ENCODE peak calls at places on chromosomes 16 and 17, in nine cellular contexts. R, P, M, O, L, U, H, A and D are unnamed samples.

GRCh38 chr17:38559025-38559879 is 46.5 kb downstream of the SRCIN1 start:
- DNase-seq in A (peak), L (peak), P (peak), M (no peak), R (no peak), O (peak), H (no peak), U (peak), D (peak)

GRCh38 chr16:22427556-22427955 is 53.1 kb upstream of the CDR2 start:
- DNase-seq in R (no peak), H (no peak), P (no peak), A (no peak), L (no peak), U (no peak), O (no peak), M (no peak), D (no peak)

GRCh38 chr17:16377804-16378400 is 3.0 kb upstream of the UBB start:
- DNase-seq in P (no peak), H (no peak), R (no peak), L (no peak), O (peak), A (no peak), U (no peak), M (no peak), D (peak)

GRCh38 chr17:12046786-12047185 is 26.1 kb downstream of the MAP2K4 start:
- DNase-seq in M (no peak), O (no peak), L (no peak), H (no peak), A (no peak), U (no peak), P (no peak), R (no peak), D (no peak)

GRCh38 chr16:17228048-17228707 is 242.6 kb downstream of the XYLT1 start:
- DNase-seq in R (no peak), L (no peak), U (no peak), M (no peak), A (no peak), O (peak), H (no peak), P (no peak), D (no peak)

GRCh38 chr17:35022536-35023063 is 40.9 kb downstream of the RFFL start:
- DNase-seq in L (peak), R (peak), M (peak), H (peak), A (no peak), O (peak), P (peak), U (peak), D (peak)

GRCh38 chr17:57810740-57811632 is 38.9 kb downstream of the MRPS23 start:
- DNase-seq in H (no peak), A (no peak), O (peak), U (peak), P (no peak), R (peak), M (no peak), L (peak), D (peak)

GRCh38 chr17:3635474-3636153 is 436 bp downstream of the SHPK start:
- DNase-seq in R (peak), P (peak), H (no peak), O (no peak), L (no peak), A (no peak), M (no peak), U (no peak), D (no peak)

GRCh38 chr16:76164970-76165558 is 112.1 kb upstream of the CNTNAP4 start:
- DNase-seq in M (no peak), P (no peak), O (no peak), U (no peak), H (no peak), A (no peak), L (no peak), R (no peak), D (no peak)

GRCh38 chr16:2966803-2967184 is 2.4 kb upstream of the PAQR4 start:
- DNase-seq in M (no peak), P (no peak), R (no peak), H (no peak), L (no peak), O (no peak), A (no peak), U (no peak), D (no peak)

GRCh38 chr17:72706396-72706981 is 386.0 kb downstream of the SLC39A11 start:
- DNase-seq in M (no peak), A (no peak), L (no peak), H (no peak), R (no peak), P (no peak), O (no peak), U (no peak), D (no peak)

GRCh38 chr17:81403671-81404534 is 8.6 kb downstream of the BAHCC1 start:
- DNase-seq in H (no peak), O (no peak), U (no peak), M (no peak), L (no peak), P (no peak), A (no peak), R (peak), D (no peak)

GRCh38 chr16:53052519-53053501 is at the start of gene CHD9NB:
- DNase-seq in L (no peak), M (no peak), U (peak), O (peak), P (peak), R (peak), H (no peak), A (no peak), D (peak)

GRCh38 chr16:4327782-4328579 is 12.1 kb downstream of the GLIS2 start:
- DNase-seq in H (no peak), M (peak), L (peak), O (no peak), U (no peak), P (peak), R (peak), A (no peak), D (no peak)

GRCh38 chr16:85222151-85222863 is 110.0 kb upstream of the CIBAR2 start:
- DNase-seq in L (no peak), O (no peak), A (no peak), H (no peak), R (no peak), U (no peak), M (no peak), P (no peak), D (no peak)

GRCh38 chr16:759110-759910 is 1.2 kb upstream of the MSLN start:
- DNase-seq in P (no peak), M (no peak), R (no peak), O (no peak), H (no peak), L (no peak), A (no peak), U (no peak), D (no peak)

GRCh38 chr16:11087691-11088431 is 143.5 kb downstream of the CLEC16A start:
- DNase-seq in O (no peak), M (no peak), L (no peak), R (no peak), P (no peak), H (no peak), U (no peak), A (no peak), D (no peak)

GRCh38 chr17:37824534-37825485 is 80.0 kb upstream of the HNF1B start:
- DNase-seq in U (peak), P (no peak), M (no peak), O (peak), H (no peak), A (no peak), R (peak), L (no peak), D (peak)

GRCh38 chr16:10485698-10486382 is 94.6 kb downstream of the EMP2 start:
- DNase-seq in O (no peak), H (no peak), M (no peak), U (no peak), P (no peak), R (no peak), L (no peak), A (no peak), D (peak)

GRCh38 chr17:44353656-44354331 is 8.7 kb downstream of the GRN start:
- DNase-seq in L (no peak), P (no peak), R (peak), A (no peak), O (no peak), H (no peak), U (no peak), M (no peak), D (no peak)

GRCh38 chr17:69142473-69142802 is 743 bp upstream of the ABCA6 start:
- DNase-seq in P (no peak), U (no peak), R (no peak), H (no peak), A (no peak), M (no peak), O (peak), L (no peak), D (no peak)

GRCh38 chr17:77251622-77252021 is 110.9 kb downstream of the SEC14L1 start:
- DNase-seq in H (no peak), A (no peak), R (no peak), P (no peak), L (no peak), M (no peak), O (no peak), U (no peak), D (no peak)

GRCh38 chr16:69182730-69183416 is 4.1 kb upstream of the SNTB2 start:
- DNase-seq in P (no peak), U (no peak), A (no peak), M (no peak), H (no peak), R (no peak), L (no peak), O (no peak), D (no peak)

GRCh38 chr16:627458-628239 is 3.1 kb upstream of the WFIKKN1 start:
- DNase-seq in P (peak), H (no peak), O (peak), M (no peak), L (peak), U (no peak), R (no peak), A (no peak), D (no peak)

GRCh38 chr17:63023049-63023448 is 57.0 kb downstream of the TANC2 start:
- DNase-seq in O (no peak), A (no peak), L (no peak), R (no peak), U (no peak), P (no peak), M (no peak), H (no peak), D (no peak)

GRCh38 chr17:58184308-58184985 is 8.1 kb upstream of the EPX start:
- DNase-seq in O (peak), A (peak), P (no peak), R (no peak), M (no peak), L (no peak), H (no peak), U (peak), D (peak)

GRCh38 chr16:19393226-19394074 is 24.2 kb upstream of the TMC5 start:
- DNase-seq in U (no peak), O (peak), M (no peak), A (no peak), R (no peak), H (no peak), L (no peak), P (no peak), D (peak)

GRCh38 chr17:46958192-46958591 is 20.9 kb downstream of the RPRML start:
- DNase-seq in R (no peak), M (no peak), O (no peak), U (no peak), H (no peak), P (no peak), A (no peak), L (peak), D (no peak)

GRCh38 chr16:69404275-69404805 is 18.5 kb upstream of the TERF2 start:
- DNase-seq in H (no peak), M (no peak), U (no peak), R (peak), L (no peak), O (peak), A (no peak), P (no peak), D (peak)

GRCh38 chr16:85656351-85657266 is 32.1 kb downstream of the GINS2 start:
- DNase-seq in A (no peak), O (no peak), M (no peak), H (no peak), R (no peak), U (no peak), P (no peak), L (no peak), D (no peak)

GRCh38 chr16:25222959-25223358 is 6.2 kb downstream of the AQP8 start:
- DNase-seq in R (no peak), U (no peak), M (no peak), L (peak), H (no peak), A (no peak), P (no peak), O (no peak), D (no peak)

GRCh38 chr16:78195868-78196267 is 96.4 kb downstream of the WWOX start:
- DNase-seq in L (no peak), H (no peak), P (no peak), M (no peak), R (no peak), O (no peak), A (no peak), U (no peak), D (no peak)

GRCh38 chr17:83064732-83065659 is 14.4 kb upstream of the METRNL start:
- DNase-seq in H (no peak), M (no peak), P (peak), R (no peak), O (no peak), A (peak), U (no peak), L (peak), D (peak)

GRCh38 chr16:1527836-1528811 is 5.3 kb upstream of the TMEM204 start:
- DNase-seq in L (no peak), P (peak), R (peak), O (no peak), A (no peak), M (no peak), U (no peak), H (no peak), D (no peak)

GRCh38 chr17:56593073-56593740 is at the start of gene NOG:
- DNase-seq in U (peak), O (peak), M (peak), L (peak), P (peak), H (no peak), R (peak), A (no peak), D (no peak)